ENCODE peak calls at places on chromosomes 5 and 9, in eight cellular contexts. K is SK-N-SH, I is IMR-90, N is AG20443, Z is EH, X is A549, H is MM.1S, E is ureter. G is an unnamed sample.

GRCh38 chr5:135127604-135128240 is 93.7 kb upstream of the PITX1 start:
- DNase-seq in K (no peak), I (peak), N (peak), Z (peak), X (peak), H (no peak), E (peak), G (peak)

GRCh38 chr5:14105717-14106435 is 37.3 kb upstream of the TRIO start:
- DNase-seq in K (no peak), I (peak), N (peak), Z (peak), X (peak), H (no peak), E (no peak), G (peak)

GRCh38 chr5:40043916-40044315 is 619.1 kb upstream of the DAB2 start:
- DNase-seq in K (no peak), I (no peak), N (no peak), Z (no peak), X (no peak), H (no peak), E (no peak), G (no peak)

GRCh38 chr5:39526914-39527477 is 102.2 kb upstream of the DAB2 start:
- DNase-seq in K (no peak), I (no peak), N (no peak), Z (peak), X (no peak), H (no peak), E (no peak), G (no peak)

GRCh38 chr5:170216262-170216864 is 16.4 kb upstream of the C5orf58 start:
- DNase-seq in K (peak), I (peak), N (peak), Z (peak), X (peak), H (peak), E (no peak), G (peak)

GRCh38 chr9:115164511-115164974 is 46.6 kb upstream of the TNC start:
- DNase-seq in K (peak), I (peak), N (peak), Z (peak), X (no peak), H (peak), E (no peak), G (peak)

GRCh38 chr9:93071464-93071863 is 13.0 kb downstream of the SUSD3 start:
- DNase-seq in K (peak), I (peak), N (peak), Z (peak), X (peak), H (no peak), E (no peak), G (no peak)

GRCh38 chr5:99033014-99033931 is 104.5 kb upstream of the CHD1 start:
- DNase-seq in K (no peak), I (peak), N (no peak), Z (no peak), X (no peak), H (peak), E (no peak), G (peak)

GRCh38 chr9:73348485-73348884 is 196.8 kb downstream of the ANXA1 start:
- DNase-seq in K (no peak), I (no peak), N (no peak), Z (peak), X (no peak), H (peak), E (no peak), G (no peak)

GRCh38 chr9:108182950-108183381 is 672.8 kb downstream of the ACTL7B start:
- DNase-seq in K (no peak), I (peak), N (peak), Z (peak), X (no peak), H (no peak), E (no peak), G (no peak)

GRCh38 chr9:134066923-134067851 is 639 bp downstream of the BRD3 start:
- DNase-seq in K (peak), I (peak), N (peak), Z (peak), X (peak), H (peak), E (no peak), G (peak)

GRCh38 chr5:135497971-135498661 is 37.6 kb downstream of the NEUROG1 start:
- DNase-seq in K (no peak), I (no peak), N (no peak), Z (peak), X (no peak), H (no peak), E (peak), G (peak)

GRCh38 chr5:30959238-30959637 is 234.2 kb upstream of the CDH6 start:
- DNase-seq in K (no peak), I (peak), N (no peak), Z (no peak), X (no peak), H (no peak), E (no peak), G (no peak)

GRCh38 chr5:38809388-38810359 is 36.1 kb upstream of the OSMR start:
- DNase-seq in K (peak), I (peak), N (peak), Z (peak), X (peak), H (peak), E (peak), G (peak)

GRCh38 chr5:149268928-149269557 is 2.6 kb upstream of the AFAP1L1 start:
- DNase-seq in K (peak), I (peak), N (peak), Z (peak), X (peak), H (peak), E (no peak), G (peak)

GRCh38 chr5:136087961-136088871 is 44.4 kb upstream of the SMAD5 start:
- DNase-seq in K (no peak), I (peak), N (peak), Z (no peak), X (no peak), H (no peak), E (peak), G (peak)

GRCh38 chr5:142063878-142064331 is 44.7 kb upstream of the NDFIP1 start:
- DNase-seq in K (peak), I (peak), N (peak), Z (peak), X (no peak), H (no peak), E (peak), G (peak)

GRCh38 chr9:33435821-33436277 is 11.5 kb downstream of the AQP3 start:
- DNase-seq in K (no peak), I (no peak), N (peak), Z (no peak), X (no peak), H (no peak), E (no peak), G (no peak)